ENCODE peak calls at places on chromosomes 5 and 9, in six cellular contexts. One of them, this sample, is unnamed. For H3K36me3, the result is how much of the 10 kb centered on the place peaks cover.

GRCh38 chr5:110536120-110537115 is 190.1 kb downstream of the TMEM232 start:
- DNase-seq in K562: no peak
- DNase-seq in adrenal gland: no peak
- DNase-seq in SK-N-SH: no peak
- DNase-seq in H7: peak
- DNase-seq in hepatocyte: no peak
- DNase-seq in this sample: no peak

GRCh38 chr5:142202282-142202681 is 93.7 kb downstream of the NDFIP1 start:
- DNase-seq in K562: no peak
- DNase-seq in adrenal gland: no peak
- DNase-seq in SK-N-SH: no peak
- DNase-seq in H7: no peak
- DNase-seq in hepatocyte: no peak
- DNase-seq in this sample: no peak

GRCh38 chr5:32443541-32444190 is 874 bp downstream of the ZFR start:
- DNase-seq in K562: peak
- DNase-seq in adrenal gland: peak
- DNase-seq in SK-N-SH: peak
- DNase-seq in H7: peak
- DNase-seq in hepatocyte: peak
- DNase-seq in this sample: peak

GRCh38 chr5:181223729-181224389 is 778 bp downstream of the TRIM41 start:
- DNase-seq in K562: no peak
- DNase-seq in adrenal gland: no peak
- DNase-seq in SK-N-SH: peak
- DNase-seq in H7: peak
- DNase-seq in hepatocyte: peak
- DNase-seq in this sample: no peak

GRCh38 chr9:11735391-11735790 is 957.8 kb upstream of the TYRP1 start:
- DNase-seq in K562: no peak
- DNase-seq in adrenal gland: no peak
- DNase-seq in SK-N-SH: no peak
- DNase-seq in H7: no peak
- DNase-seq in hepatocyte: no peak
- DNase-seq in this sample: no peak

GRCh38 chr5:127871448-127872153 is 168.4 kb downstream of the CCDC192 start:
- DNase-seq in K562: no peak
- DNase-seq in adrenal gland: no peak
- DNase-seq in SK-N-SH: no peak
- DNase-seq in H7: no peak
- DNase-seq in hepatocyte: no peak
- DNase-seq in this sample: no peak

GRCh38 chr5:6783787-6784186 is 70.6 kb downstream of the TENT4A start:
- DNase-seq in K562: no peak
- DNase-seq in adrenal gland: no peak
- DNase-seq in SK-N-SH: no peak
- DNase-seq in H7: no peak
- DNase-seq in hepatocyte: no peak
- DNase-seq in this sample: no peak

GRCh38 chr5:38765461-38765861 is 80.4 kb upstream of the OSMR start:
- DNase-seq in K562: no peak
- DNase-seq in adrenal gland: no peak
- DNase-seq in SK-N-SH: no peak
- DNase-seq in H7: no peak
- DNase-seq in hepatocyte: no peak
- DNase-seq in this sample: no peak

GRCh38 chr9:3386753-3387152 is 139.0 kb downstream of the RFX3 start:
- DNase-seq in K562: no peak
- DNase-seq in adrenal gland: no peak
- DNase-seq in SK-N-SH: no peak
- DNase-seq in H7: no peak
- DNase-seq in hepatocyte: no peak
- DNase-seq in this sample: no peak

GRCh38 chr9:99426443-99426842 is 204.4 kb downstream of the SEC61B start:
- DNase-seq in K562: no peak
- DNase-seq in adrenal gland: no peak
- DNase-seq in SK-N-SH: no peak
- DNase-seq in H7: no peak
- DNase-seq in hepatocyte: no peak
- DNase-seq in this sample: no peak

GRCh38 chr5:158050401-158050800 is 191.5 kb upstream of the CLINT1 start:
- DNase-seq in K562: no peak
- DNase-seq in adrenal gland: no peak
- DNase-seq in SK-N-SH: no peak
- DNase-seq in H7: no peak
- DNase-seq in hepatocyte: no peak
- DNase-seq in this sample: no peak

GRCh38 chr5:73170522-73170921 is 2.5 kb upstream of the TMEM174 start:
- DNase-seq in K562: peak
- DNase-seq in adrenal gland: no peak
- DNase-seq in SK-N-SH: no peak
- DNase-seq in H7: peak
- DNase-seq in hepatocyte: no peak
- DNase-seq in this sample: no peak

GRCh38 chr9:114339130-114339908 is 9.7 kb downstream of the ORM2 start:
- DNase-seq in K562: peak
- DNase-seq in adrenal gland: peak
- DNase-seq in SK-N-SH: peak
- DNase-seq in H7: peak
- DNase-seq in hepatocyte: peak
- DNase-seq in this sample: peak

GRCh38 chr9:36276840-36277239 is 18.6 kb upstream of the GNE start:
- DNase-seq in K562: no peak
- DNase-seq in adrenal gland: no peak
- DNase-seq in SK-N-SH: no peak
- DNase-seq in H7: no peak
- DNase-seq in hepatocyte: peak
- DNase-seq in this sample: no peak

DNA sequence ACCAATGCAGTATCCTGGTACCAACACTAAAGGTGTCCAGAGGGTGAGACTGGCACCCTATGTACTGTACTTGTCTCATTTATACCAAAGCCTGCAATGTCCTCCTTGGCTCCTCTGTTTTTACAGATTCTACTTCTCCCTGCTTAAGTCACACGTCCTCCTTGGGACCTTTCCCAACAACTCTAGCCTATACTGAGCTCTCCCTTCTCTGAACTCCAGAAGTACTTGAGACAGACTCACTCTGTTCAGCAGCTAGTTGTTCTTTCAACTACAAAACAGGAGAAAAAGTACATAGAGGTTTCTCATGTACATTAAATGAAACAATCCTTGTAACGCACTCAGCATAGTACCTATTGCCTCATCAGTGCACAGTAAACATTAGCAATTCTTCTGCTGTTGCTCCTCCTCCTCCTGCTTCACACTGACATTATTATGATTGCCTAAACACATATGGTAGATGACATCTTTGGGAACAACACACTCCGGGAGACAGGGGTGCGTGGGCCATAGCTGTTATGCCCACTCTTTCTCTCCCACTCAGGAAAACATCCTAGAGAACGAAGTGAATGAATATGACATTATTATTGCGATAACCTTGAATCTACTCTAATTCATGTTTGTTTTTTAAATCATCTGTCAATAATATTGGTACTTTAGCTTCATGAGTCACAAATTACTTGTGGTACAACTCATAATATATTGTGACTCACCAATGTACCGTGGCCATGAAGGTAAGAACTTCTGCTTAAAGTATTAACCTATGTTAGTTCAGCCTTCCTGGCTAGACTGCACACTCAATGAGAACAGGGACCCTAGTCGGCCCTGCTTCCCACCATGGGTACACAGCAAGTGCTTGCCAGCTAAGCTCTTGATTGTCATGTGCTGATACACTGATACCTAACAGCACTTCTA is 180.3 kb upstream of the ADRA1B start:
- DNase-seq in K562: no peak
- DNase-seq in adrenal gland: no peak
- DNase-seq in SK-N-SH: no peak
- DNase-seq in H7: no peak
- DNase-seq in hepatocyte: peak
- DNase-seq in this sample: no peak
- H3K36me3 ChIP-seq in K562: under half
- H3K36me3 ChIP-seq in adrenal gland: under half
- H3K36me3 ChIP-seq in SK-N-SH: under half
- H3K36me3 ChIP-seq in H7: under half
- H3K36me3 ChIP-seq in hepatocyte: under half
- H3K36me3 ChIP-seq in this sample: under half

GRCh38 chr5:87390075-87390474 is 22.7 kb downstream of the CCNH start:
- DNase-seq in K562: no peak
- DNase-seq in adrenal gland: no peak
- DNase-seq in SK-N-SH: no peak
- DNase-seq in H7: no peak
- DNase-seq in hepatocyte: no peak
- DNase-seq in this sample: no peak

GRCh38 chr5:87390576-87391199 is 22.0 kb downstream of the CCNH start:
- DNase-seq in K562: no peak
- DNase-seq in adrenal gland: no peak
- DNase-seq in SK-N-SH: no peak
- DNase-seq in H7: no peak
- DNase-seq in hepatocyte: no peak
- DNase-seq in this sample: no peak

GRCh38 chr5:87394407-87394806 is 18.3 kb downstream of the CCNH start:
- DNase-seq in K562: no peak
- DNase-seq in adrenal gland: no peak
- DNase-seq in SK-N-SH: no peak
- DNase-seq in H7: no peak
- DNase-seq in hepatocyte: no peak
- DNase-seq in this sample: no peak

GRCh38 chr5:87392170-87392569 is 20.6 kb downstream of the CCNH start:
- DNase-seq in K562: no peak
- DNase-seq in adrenal gland: no peak
- DNase-seq in SK-N-SH: no peak
- DNase-seq in H7: no peak
- DNase-seq in hepatocyte: no peak
- DNase-seq in this sample: no peak

DNA sequence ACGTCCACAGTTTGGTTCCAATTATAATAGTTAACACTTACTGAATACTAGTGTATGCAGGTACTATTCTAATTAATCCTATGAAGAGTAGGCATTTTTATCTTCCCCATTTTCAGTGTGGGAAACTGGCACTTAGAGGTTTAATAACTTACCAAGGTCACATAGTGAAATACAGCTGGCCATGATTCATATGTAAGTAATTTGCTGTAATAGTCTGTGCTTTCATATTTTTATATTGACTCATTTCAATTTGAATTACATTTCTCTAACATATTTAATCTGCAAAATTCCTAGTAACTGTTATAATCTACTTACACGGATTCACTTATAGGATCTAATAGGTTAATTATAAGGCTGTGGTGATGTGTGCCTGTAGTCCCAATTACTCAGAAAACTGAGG is 19.4 kb downstream of the CCNH start:
- DNase-seq in K562: no peak
- DNase-seq in adrenal gland: no peak
- DNase-seq in SK-N-SH: no peak
- DNase-seq in H7: no peak
- DNase-seq in hepatocyte: no peak
- DNase-seq in this sample: no peak
- H3K36me3 ChIP-seq in K562: half or more
- H3K36me3 ChIP-seq in adrenal gland: half or more
- H3K36me3 ChIP-seq in SK-N-SH: half or more
- H3K36me3 ChIP-seq in H7: under half
- H3K36me3 ChIP-seq in hepatocyte: under half
- H3K36me3 ChIP-seq in this sample: half or more

GRCh38 chr9:38058452-38059232 is 10.4 kb downstream of the SHB start:
- DNase-seq in K562: no peak
- DNase-seq in adrenal gland: no peak
- DNase-seq in SK-N-SH: no peak
- DNase-seq in H7: peak
- DNase-seq in hepatocyte: no peak
- DNase-seq in this sample: no peak

GRCh38 chr9:38060688-38061087 is 8.3 kb downstream of the SHB start:
- DNase-seq in K562: no peak
- DNase-seq in adrenal gland: no peak
- DNase-seq in SK-N-SH: peak
- DNase-seq in H7: no peak
- DNase-seq in hepatocyte: no peak
- DNase-seq in this sample: no peak

GRCh38 chr9:38061326-38061947 is 7.6 kb downstream of the SHB start:
- DNase-seq in K562: no peak
- DNase-seq in adrenal gland: no peak
- DNase-seq in SK-N-SH: no peak
- DNase-seq in H7: no peak
- DNase-seq in hepatocyte: no peak
- DNase-seq in this sample: no peak

GRCh38 chr9:38057416-38058195 is 11.4 kb downstream of the SHB start:
- DNase-seq in K562: no peak
- DNase-seq in adrenal gland: no peak
- DNase-seq in SK-N-SH: no peak
- DNase-seq in H7: no peak
- DNase-seq in hepatocyte: no peak
- DNase-seq in this sample: no peak

GRCh38 chr9:38059233-38059936 is 9.6 kb downstream of the SHB start:
- DNase-seq in K562: no peak
- DNase-seq in adrenal gland: no peak
- DNase-seq in SK-N-SH: no peak
- DNase-seq in H7: no peak
- DNase-seq in hepatocyte: no peak
- DNase-seq in this sample: no peak
- H3K36me3 ChIP-seq in K562: under half
- H3K36me3 ChIP-seq in adrenal gland: under half
- H3K36me3 ChIP-seq in SK-N-SH: under half
- H3K36me3 ChIP-seq in H7: under half
- H3K36me3 ChIP-seq in hepatocyte: under half
- H3K36me3 ChIP-seq in this sample: under half

GRCh38 chr9:133353548-133353947 is 2.7 kb downstream of the SURF1 start:
- DNase-seq in K562: no peak
- DNase-seq in adrenal gland: no peak
- DNase-seq in SK-N-SH: no peak
- DNase-seq in H7: no peak
- DNase-seq in hepatocyte: no peak
- DNase-seq in this sample: no peak

GRCh38 chr9:133356391-133357091 is at the start of the genes SURF1 and SURF2:
- DNase-seq in K562: peak
- DNase-seq in adrenal gland: peak
- DNase-seq in SK-N-SH: peak
- DNase-seq in H7: peak
- DNase-seq in hepatocyte: peak
- DNase-seq in this sample: peak

GRCh38 chr9:133354766-133355165 is 1.5 kb downstream of the SURF1 start:
- DNase-seq in K562: no peak
- DNase-seq in adrenal gland: no peak
- DNase-seq in SK-N-SH: no peak
- DNase-seq in H7: no peak
- DNase-seq in hepatocyte: no peak
- DNase-seq in this sample: no peak

GRCh38 chr9:133357656-133358055 is 1.3 kb downstream of the SURF2 start:
- DNase-seq in K562: no peak
- DNase-seq in adrenal gland: no peak
- DNase-seq in SK-N-SH: no peak
- DNase-seq in H7: no peak
- DNase-seq in hepatocyte: no peak
- DNase-seq in this sample: no peak

DNA sequence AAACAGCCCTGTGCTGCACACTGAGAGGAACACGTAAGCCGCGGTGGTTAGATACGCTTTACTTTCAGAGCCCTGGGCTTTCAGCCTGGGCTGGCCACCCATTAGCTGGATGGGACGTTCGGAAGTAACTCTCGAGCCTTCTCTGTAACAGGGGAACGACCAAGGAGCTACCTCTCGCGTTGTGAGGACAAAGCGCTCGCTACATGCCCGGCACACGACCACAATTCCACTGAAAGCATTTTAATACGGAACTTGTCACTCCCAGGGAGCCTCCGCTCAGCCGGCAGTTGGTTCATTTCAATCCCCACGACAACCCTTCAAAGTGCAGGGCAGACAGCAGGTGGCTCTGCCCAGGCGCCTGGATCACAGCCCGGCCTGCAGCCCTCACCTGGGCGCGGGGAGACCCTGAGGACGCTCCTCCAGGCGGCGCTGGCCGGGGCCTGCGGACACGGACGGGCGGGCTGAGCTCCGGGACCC is 368 bp downstream of the SURF1 start:
- DNase-seq in K562: no peak
- DNase-seq in adrenal gland: no peak
- DNase-seq in SK-N-SH: no peak
- DNase-seq in H7: peak
- DNase-seq in hepatocyte: no peak
- DNase-seq in this sample: no peak
- H3K36me3 ChIP-seq in K562: half or more
- H3K36me3 ChIP-seq in adrenal gland: under half
- H3K36me3 ChIP-seq in SK-N-SH: under half
- H3K36me3 ChIP-seq in H7: under half
- H3K36me3 ChIP-seq in hepatocyte: under half
- H3K36me3 ChIP-seq in this sample: under half